ENCODE peak calls at places on chromosomes 4 and X, in five cellular contexts. One of them, this sample, is unnamed.

GRCh38 chrX:150508461-150509367 is 59.7 kb upstream of the MTM1 start:
- DNase-seq in mesendoderm: peak
- DNase-seq in trophoblast cell: no peak
- DNase-seq in H9: peak
- DNase-seq in mesenchymal stem cell: no peak
- DNase-seq in this sample: no peak

GRCh38 chr4:8270912-8271815 is 1.6 kb downstream of the HTRA3 start:
- DNase-seq in mesendoderm: no peak
- DNase-seq in trophoblast cell: no peak
- DNase-seq in H9: no peak
- DNase-seq in mesenchymal stem cell: peak
- DNase-seq in this sample: no peak

GRCh38 chr4:15976456-15977096 is 13.6 kb upstream of the FGFBP2 start:
- DNase-seq in mesendoderm: peak
- DNase-seq in trophoblast cell: no peak
- DNase-seq in H9: no peak
- DNase-seq in mesenchymal stem cell: no peak
- DNase-seq in this sample: no peak

GRCh38 chr4:38055566-38055965 is 95.4 kb downstream of the PTTG2 start:
- DNase-seq in mesendoderm: peak
- DNase-seq in trophoblast cell: no peak
- DNase-seq in H9: peak
- DNase-seq in mesenchymal stem cell: no peak
- DNase-seq in this sample: no peak

GRCh38 chrX:44042124-44042523 is 68.9 kb upstream of the NDP start:
- DNase-seq in mesendoderm: no peak
- DNase-seq in trophoblast cell: peak
- DNase-seq in H9: no peak
- DNase-seq in mesenchymal stem cell: no peak
- DNase-seq in this sample: no peak

GRCh38 chr4:86307432-86307831 is 52.4 kb downstream of the MAPK10 start:
- DNase-seq in mesendoderm: no peak
- DNase-seq in trophoblast cell: no peak
- DNase-seq in H9: no peak
- DNase-seq in mesenchymal stem cell: peak
- DNase-seq in this sample: no peak

GRCh38 chr4:103118171-103118570 is 18.5 kb upstream of the BDH2 start:
- DNase-seq in mesendoderm: no peak
- DNase-seq in trophoblast cell: no peak
- DNase-seq in H9: no peak
- DNase-seq in mesenchymal stem cell: no peak
- DNase-seq in this sample: no peak

GRCh38 chrX:76148011-76148665 is 24.7 kb upstream of the PBDC1 start:
- DNase-seq in mesendoderm: peak
- DNase-seq in trophoblast cell: peak
- DNase-seq in H9: no peak
- DNase-seq in mesenchymal stem cell: peak
- DNase-seq in this sample: no peak

GRCh38 chrX:31038585-31039326 is 33.1 kb downstream of the FTHL17 start:
- DNase-seq in mesendoderm: peak
- DNase-seq in trophoblast cell: peak
- DNase-seq in H9: peak
- DNase-seq in mesenchymal stem cell: peak
- DNase-seq in this sample: peak

GRCh38 chr4:77819836-77820679 is 890 bp upstream of the CNOT6L start:
- DNase-seq in mesendoderm: peak
- DNase-seq in trophoblast cell: peak
- DNase-seq in H9: peak
- DNase-seq in mesenchymal stem cell: peak
- DNase-seq in this sample: peak
- H3K23ac ChIP-seq in mesendoderm: no peak
- H3K23ac ChIP-seq in trophoblast cell: no peak
- H3K23ac ChIP-seq in H9: no peak
- H3K23ac ChIP-seq in mesenchymal stem cell: no peak
- H3K23ac ChIP-seq in this sample: peak

GRCh38 chr4:182143086-182143821 is 99.9 kb upstream of the TENM3 start:
- DNase-seq in mesendoderm: peak
- DNase-seq in trophoblast cell: peak
- DNase-seq in H9: no peak
- DNase-seq in mesenchymal stem cell: no peak
- DNase-seq in this sample: peak
- H3K23ac ChIP-seq in mesendoderm: peak
- H3K23ac ChIP-seq in trophoblast cell: no peak
- H3K23ac ChIP-seq in H9: no peak
- H3K23ac ChIP-seq in mesenchymal stem cell: no peak
- H3K23ac ChIP-seq in this sample: no peak

GRCh38 chr4:6689506-6689960 is 4.1 kb upstream of the S100P start:
- DNase-seq in mesendoderm: no peak
- DNase-seq in trophoblast cell: peak
- DNase-seq in H9: peak
- DNase-seq in mesenchymal stem cell: no peak
- DNase-seq in this sample: no peak

GRCh38 chr4:6688879-6689505 is 4.7 kb upstream of the S100P start:
- DNase-seq in mesendoderm: peak
- DNase-seq in trophoblast cell: peak
- DNase-seq in H9: peak
- DNase-seq in mesenchymal stem cell: peak
- DNase-seq in this sample: no peak

GRCh38 chr4:6686104-6686787 is 7.4 kb upstream of the S100P start:
- DNase-seq in mesendoderm: no peak
- DNase-seq in trophoblast cell: no peak
- DNase-seq in H9: no peak
- DNase-seq in mesenchymal stem cell: no peak
- DNase-seq in this sample: no peak

GRCh38 chr4:6684656-6685055 is 9.0 kb upstream of the S100P start:
- DNase-seq in mesendoderm: no peak
- DNase-seq in trophoblast cell: no peak
- DNase-seq in H9: no peak
- DNase-seq in mesenchymal stem cell: no peak
- DNase-seq in this sample: no peak

GRCh38 chr4:6687947-6688878 is 5.5 kb upstream of the S100P start:
- DNase-seq in mesendoderm: peak
- DNase-seq in trophoblast cell: peak
- DNase-seq in H9: peak
- DNase-seq in mesenchymal stem cell: no peak
- DNase-seq in this sample: no peak
- H3K23ac ChIP-seq in mesendoderm: no peak
- H3K23ac ChIP-seq in trophoblast cell: no peak
- H3K23ac ChIP-seq in H9: no peak
- H3K23ac ChIP-seq in mesenchymal stem cell: peak
- H3K23ac ChIP-seq in this sample: no peak

GRCh38 chr4:72313121-72313520 is 255.9 kb downstream of the ADAMTS3 start:
- DNase-seq in mesendoderm: peak
- DNase-seq in trophoblast cell: peak
- DNase-seq in H9: no peak
- DNase-seq in mesenchymal stem cell: no peak
- DNase-seq in this sample: no peak

GRCh38 chr4:72314869-72315268 is 254.2 kb downstream of the ADAMTS3 start:
- DNase-seq in mesendoderm: no peak
- DNase-seq in trophoblast cell: peak
- DNase-seq in H9: no peak
- DNase-seq in mesenchymal stem cell: peak
- DNase-seq in this sample: no peak

GRCh38 chr4:72311291-72311690 is 257.7 kb downstream of the ADAMTS3 start:
- DNase-seq in mesendoderm: no peak
- DNase-seq in trophoblast cell: peak
- DNase-seq in H9: no peak
- DNase-seq in mesenchymal stem cell: no peak
- DNase-seq in this sample: no peak

GRCh38 chr4:72312032-72312650 is 256.9 kb downstream of the ADAMTS3 start:
- DNase-seq in mesendoderm: peak
- DNase-seq in trophoblast cell: peak
- DNase-seq in H9: peak
- DNase-seq in mesenchymal stem cell: peak
- DNase-seq in this sample: peak
- H3K23ac ChIP-seq in mesendoderm: no peak
- H3K23ac ChIP-seq in trophoblast cell: no peak
- H3K23ac ChIP-seq in H9: no peak
- H3K23ac ChIP-seq in mesenchymal stem cell: no peak
- H3K23ac ChIP-seq in this sample: no peak

GRCh38 chrX:85051627-85052026 is 48.0 kb downstream of the APOOL start:
- DNase-seq in mesendoderm: no peak
- DNase-seq in trophoblast cell: no peak
- DNase-seq in H9: no peak
- DNase-seq in mesenchymal stem cell: no peak
- DNase-seq in this sample: no peak

GRCh38 chrX:85052207-85052606 is 48.5 kb downstream of the APOOL start:
- DNase-seq in mesendoderm: no peak
- DNase-seq in trophoblast cell: peak
- DNase-seq in H9: no peak
- DNase-seq in mesenchymal stem cell: peak
- DNase-seq in this sample: no peak

GRCh38 chrX:85052636-85053343 is 49.1 kb downstream of the APOOL start:
- DNase-seq in mesendoderm: peak
- DNase-seq in trophoblast cell: peak
- DNase-seq in H9: no peak
- DNase-seq in mesenchymal stem cell: peak
- DNase-seq in this sample: no peak
- H3K23ac ChIP-seq in mesendoderm: no peak
- H3K23ac ChIP-seq in trophoblast cell: no peak
- H3K23ac ChIP-seq in H9: no peak
- H3K23ac ChIP-seq in mesenchymal stem cell: no peak
- H3K23ac ChIP-seq in this sample: no peak

This sample was measured in neuronal stem cell.